ENCODE peak calls at places on chromosomes 16 and 17, in four cellular contexts. A, I, L and B are unnamed samples. For H3K36me3, the result is how much of the 10 kb centered on the place peaks cover.

GRCh38 chr17:10727192-10727591 is 2.6 kb downstream of the TMEM220 start:
- DNase-seq in A (no peak), I (no peak), L (no peak), B (no peak)

GRCh38 chr17:3049705-3050295 is 13.6 kb downstream of the OR1D5 start:
- DNase-seq in A (peak), I (no peak), L (no peak), B (no peak)

GRCh38 chr17:83071966-83072562 is 7.3 kb upstream of the METRNL start:
- DNase-seq in A (no peak), I (no peak), L (no peak), B (no peak)

GRCh38 chr17:80872011-80872929 is 119.4 kb upstream of the CHMP6 start:
- DNase-seq in A (peak), I (no peak), L (no peak), B (no peak)

GRCh38 chr16:3029499-3030127 is 5.8 kb downstream of the THOC6 start:
- DNase-seq in A (no peak), I (no peak), L (no peak), B (no peak)

GRCh38 chr16:69711115-69711740 is 15.1 kb downstream of the NQO1 start:
- DNase-seq in A (no peak), I (peak), L (peak), B (peak)

GRCh38 chr17:49992191-49992932 is 2.7 kb downstream of the DLX3 start:
- DNase-seq in A (no peak), I (no peak), L (no peak), B (no peak)

GRCh38 chr17:41723801-41724475 is 10.5 kb downstream of the HAP1 start:
- DNase-seq in A (no peak), I (no peak), L (no peak), B (no peak)

GRCh38 chr17:42608692-42609181 is 437 bp downstream of the RETREG3 start:
- DNase-seq in A (no peak), I (no peak), L (no peak), B (no peak)

GRCh38 chr17:16447676-16448075 is 32.3 kb downstream of the TRPV2 start:
- DNase-seq in A (no peak), I (no peak), L (no peak), B (no peak)

GRCh38 chr16:87575027-87575804 is 27.1 kb upstream of the JPH3 start:
- DNase-seq in A (no peak), I (no peak), L (no peak), B (no peak)

GRCh38 chr17:34443832-34444469 is 80.9 kb upstream of the CCL1 start:
- DNase-seq in A (peak), I (no peak), L (no peak), B (no peak)

GRCh38 chr17:35890774-35891155 is 10.6 kb upstream of the CCL5 start:
- DNase-seq in A (no peak), I (no peak), L (peak), B (peak)

GRCh38 chr17:49986396-49987289 is 8.4 kb downstream of the DLX3 start:
- DNase-seq in A (no peak), I (no peak), L (no peak), B (no peak)

GRCh38 chr16:66937725-66938337 is 2.5 kb downstream of the CES2 start:
- DNase-seq in A (no peak), I (no peak), L (no peak), B (no peak)

GRCh38 chr17:68800731-68801130 is 154.5 kb downstream of the ABCA8 start:
- DNase-seq in A (no peak), I (no peak), L (no peak), B (no peak)

GRCh38 chr17:70344356-70345060 is 175.2 kb downstream of the KCNJ2 start:
- DNase-seq in A (no peak), I (no peak), L (no peak), B (no peak)

GRCh38 chr17:82531431-82531881 is 11.9 kb downstream of the FOXK2 start:
- DNase-seq in A (no peak), I (no peak), L (no peak), B (no peak)

GRCh38 chr17:5419356-5419958 is at the start of gene NUP88:
- DNase-seq in A (peak), I (peak), L (peak), B (peak)
- TF ChIP-seq POLR2A in A (peak), I (peak), L (no peak), B (peak)

GRCh38 chr16:56941092-56941491 is 9.2 kb downstream of the HERPUD1 start:
- DNase-seq in A (no peak), I (no peak), L (no peak), B (no peak)
- H3K36me3 ChIP-seq in A (half or more), I (under half), L (half or more), B (under half)

DNA sequence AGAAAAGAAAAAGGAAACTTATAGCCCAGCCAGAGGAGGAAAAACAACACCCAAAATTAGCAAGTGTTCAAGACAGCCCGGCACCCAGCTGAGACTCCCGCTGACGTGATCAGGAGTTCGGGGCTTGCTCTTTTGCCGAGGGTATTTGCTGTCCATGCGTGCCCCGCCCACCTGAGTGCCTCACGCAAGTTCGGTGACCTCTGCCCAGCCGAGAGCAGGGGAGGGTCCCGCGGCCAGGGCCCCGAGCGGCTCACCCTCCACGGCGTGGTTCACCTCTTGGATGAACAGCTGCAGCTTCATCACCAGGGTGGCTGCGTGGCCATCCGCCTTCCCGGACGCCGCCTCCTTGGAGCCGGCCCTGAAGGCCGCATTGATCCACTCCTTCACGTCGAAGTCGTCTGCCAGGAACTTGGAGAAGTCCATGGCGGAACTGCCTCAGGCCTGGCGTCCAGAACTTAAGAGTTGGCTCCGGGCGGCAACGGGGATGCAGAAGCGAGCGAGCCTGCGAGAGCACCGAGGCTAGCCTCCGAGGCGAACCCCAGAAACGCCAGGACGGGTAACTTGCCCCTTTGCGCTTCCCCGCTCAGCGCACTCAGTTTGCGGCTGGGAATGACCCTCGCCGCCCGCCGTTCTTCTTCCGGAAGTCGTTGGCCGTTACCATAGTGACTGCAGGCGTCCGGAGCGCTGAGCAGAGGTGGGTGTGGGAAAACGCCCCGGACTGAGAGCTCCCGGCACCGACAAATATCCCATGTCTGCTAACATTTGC is at the start of gene COG7:
- DNase-seq in A (peak), I (peak), L (peak), B (peak)
- TF ChIP-seq POLR2A in A (no peak), I (peak), L (no peak), B (peak)

DNA sequence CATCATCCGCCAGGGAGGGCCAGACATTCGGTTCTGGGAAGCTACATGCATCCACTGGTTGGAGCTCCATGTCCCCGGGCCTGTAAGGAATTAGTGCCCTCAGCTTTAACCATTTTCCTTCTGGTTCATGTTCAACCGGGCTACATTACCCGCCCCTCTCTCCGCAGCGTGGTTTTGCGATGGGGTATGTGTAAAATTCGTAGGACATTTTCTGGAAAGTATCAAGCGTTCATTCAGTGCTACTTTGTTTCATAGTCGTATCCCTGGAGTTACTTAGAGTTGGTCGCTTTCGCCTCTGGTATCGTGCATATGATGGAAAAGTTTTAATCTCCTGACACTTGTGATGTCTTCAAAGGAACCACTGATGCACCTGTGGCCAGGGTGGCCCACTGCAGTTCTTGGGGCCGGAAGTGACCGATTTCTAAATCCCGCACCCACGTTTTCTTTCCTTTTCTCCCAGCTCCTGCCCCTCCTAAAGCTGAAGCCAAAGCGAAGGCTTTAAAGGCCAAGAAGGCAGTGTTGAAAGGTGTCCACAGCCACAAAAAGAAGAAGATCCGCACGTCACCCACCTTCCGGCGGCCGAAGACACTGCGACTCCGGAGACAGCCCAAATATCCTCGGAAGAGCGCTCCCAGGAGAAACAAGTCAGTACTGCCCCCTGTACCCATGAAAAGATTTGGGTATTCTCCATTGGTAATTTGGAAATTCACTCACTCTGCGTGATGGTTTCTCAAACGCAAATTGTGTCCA is 637 bp downstream of the RPL23A start:
- DNase-seq in A (no peak), I (no peak), L (no peak), B (no peak)
- H3K36me3 ChIP-seq in A (under half), I (under half), L (under half), B (under half)

DNA sequence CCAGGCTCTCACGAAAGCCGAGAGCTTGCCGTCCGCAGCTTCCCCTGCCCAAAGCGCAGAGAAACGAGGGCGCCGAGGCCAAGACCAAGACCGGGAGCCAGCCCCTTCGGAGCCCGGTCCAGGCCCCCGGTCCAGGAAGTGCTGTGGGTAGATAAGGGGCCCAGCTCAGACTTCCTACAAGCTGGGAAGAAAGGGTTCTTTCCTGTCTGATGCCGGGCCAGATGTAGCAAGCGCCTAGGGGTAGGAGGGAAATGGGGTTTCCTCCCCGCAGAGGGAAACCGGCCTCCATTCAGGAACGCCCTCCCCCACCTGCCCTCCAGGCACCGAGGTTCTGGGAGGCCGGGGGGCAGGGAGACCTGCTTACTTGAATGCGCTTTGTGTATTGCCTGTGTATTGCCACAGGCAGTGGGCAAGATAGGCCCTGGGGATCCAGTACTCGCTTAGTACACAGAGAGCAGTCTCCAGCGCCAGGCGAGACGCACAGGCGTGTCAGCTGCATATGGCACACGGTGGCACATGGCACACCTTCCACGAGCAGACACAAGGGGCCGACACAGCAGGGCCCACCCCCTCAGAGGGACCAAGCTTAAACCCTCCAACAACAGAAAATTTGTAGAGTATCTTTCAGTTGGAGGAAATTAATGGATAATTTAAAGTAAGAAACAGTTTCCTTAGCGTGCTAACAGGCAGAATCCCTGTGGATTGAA is 1.0 kb upstream of the CYB561 start:
- DNase-seq in A (no peak), I (no peak), L (peak), B (peak)
- TF ChIP-seq POLR2A in A (no peak), I (no peak), L (no peak), B (no peak)

DNA sequence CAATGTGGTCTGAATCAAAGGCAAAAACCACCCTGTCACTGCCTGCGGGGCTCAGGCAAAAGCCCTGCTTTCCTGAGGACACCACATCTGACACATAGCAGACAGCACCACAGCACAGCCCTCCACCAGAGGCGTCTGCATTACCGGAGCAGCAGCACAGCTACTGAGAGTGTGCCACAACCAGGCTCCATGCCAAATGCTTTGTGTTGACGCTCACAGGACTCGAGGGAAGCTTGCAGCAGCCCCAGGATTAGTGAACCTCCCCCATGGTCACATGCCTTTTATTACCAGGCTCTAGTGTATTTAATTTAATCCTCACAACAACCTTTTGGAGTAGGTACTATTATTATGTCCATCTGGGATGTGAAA is 12.6 kb downstream of the ATPAF2 start:
- DNase-seq in A (peak), I (no peak), L (no peak), B (no peak)
- H3K36me3 ChIP-seq in A (under half), I (under half), L (under half), B (under half)